ENCODE peak calls at places on chromosomes 13 and 19, in seven cellular contexts. One of them, this sample, is unnamed.

GRCh38 chr19:45785781-45786532 is 3.7 kb upstream of the DMPK start:
- DNase-seq in type B pancreatic cell: no peak
- DNase-seq in mesothelial cell of epicardium: no peak
- DNase-seq in nucleus accumbens: no peak
- DNase-seq in left ventricle myocardium inferior: no peak
- DNase-seq in MV-4-11: no peak
- DNase-seq in SIG-M5: no peak
- DNase-seq in this sample: no peak

GRCh38 chr13:77810430-77810829 is 108.2 kb downstream of the EDNRB start:
- DNase-seq in type B pancreatic cell: no peak
- DNase-seq in nucleus accumbens: no peak
- DNase-seq in MV-4-11: peak
- DNase-seq in SIG-M5: no peak
- DNase-seq in mesothelial cell of epicardium: no peak
- DNase-seq in left ventricle myocardium inferior: no peak
- DNase-seq in this sample: no peak

GRCh38 chr13:110308377-110309158 is 1.5 kb downstream of the COL4A2 start:
- DNase-seq in SIG-M5: no peak
- DNase-seq in MV-4-11: no peak
- DNase-seq in nucleus accumbens: no peak
- DNase-seq in mesothelial cell of epicardium: no peak
- DNase-seq in left ventricle myocardium inferior: no peak
- DNase-seq in type B pancreatic cell: peak
- DNase-seq in this sample: no peak

GRCh38 chr19:6739390-6739883 is at the start of gene TRIP10:
- DNase-seq in type B pancreatic cell: no peak
- DNase-seq in nucleus accumbens: peak
- DNase-seq in SIG-M5: no peak
- DNase-seq in mesothelial cell of epicardium: peak
- DNase-seq in left ventricle myocardium inferior: peak
- DNase-seq in MV-4-11: peak
- DNase-seq in this sample: no peak

GRCh38 chr19:24086974-24087595 is at the start of gene ZNF254:
- DNase-seq in mesothelial cell of epicardium: peak
- DNase-seq in nucleus accumbens: peak
- DNase-seq in type B pancreatic cell: peak
- DNase-seq in MV-4-11: peak
- DNase-seq in SIG-M5: no peak
- DNase-seq in left ventricle myocardium inferior: peak
- DNase-seq in this sample: peak

GRCh38 chr19:2805261-2805900 is 14.3 kb upstream of the ZNF554 start:
- DNase-seq in left ventricle myocardium inferior: no peak
- DNase-seq in mesothelial cell of epicardium: no peak
- DNase-seq in nucleus accumbens: no peak
- DNase-seq in MV-4-11: no peak
- DNase-seq in SIG-M5: no peak
- DNase-seq in type B pancreatic cell: no peak
- DNase-seq in this sample: no peak

GRCh38 chr13:23378009-23378632 is 55.4 kb downstream of the SACS start:
- DNase-seq in left ventricle myocardium inferior: no peak
- DNase-seq in MV-4-11: peak
- DNase-seq in type B pancreatic cell: no peak
- DNase-seq in SIG-M5: peak
- DNase-seq in nucleus accumbens: no peak
- DNase-seq in mesothelial cell of epicardium: no peak
- DNase-seq in this sample: no peak

GRCh38 chr13:51874651-51875050 is 12.9 kb downstream of the CCDC70 start:
- DNase-seq in mesothelial cell of epicardium: no peak
- DNase-seq in SIG-M5: no peak
- DNase-seq in type B pancreatic cell: no peak
- DNase-seq in MV-4-11: no peak
- DNase-seq in left ventricle myocardium inferior: no peak
- DNase-seq in nucleus accumbens: no peak
- DNase-seq in this sample: peak

GRCh38 chr19:18897108-18898029 is 1.4 kb upstream of the CERS1 start:
- DNase-seq in MV-4-11: no peak
- DNase-seq in SIG-M5: no peak
- DNase-seq in nucleus accumbens: no peak
- DNase-seq in left ventricle myocardium inferior: no peak
- DNase-seq in type B pancreatic cell: no peak
- DNase-seq in mesothelial cell of epicardium: no peak
- DNase-seq in this sample: no peak

GRCh38 chr13:21047591-21048282 is 13.6 kb downstream of the LATS2 start:
- DNase-seq in left ventricle myocardium inferior: no peak
- DNase-seq in type B pancreatic cell: no peak
- DNase-seq in nucleus accumbens: no peak
- DNase-seq in MV-4-11: no peak
- DNase-seq in SIG-M5: no peak
- DNase-seq in mesothelial cell of epicardium: no peak
- DNase-seq in this sample: no peak

GRCh38 chr13:47555235-47555634 is 445.8 kb downstream of the SUCLA2 start:
- DNase-seq in MV-4-11: no peak
- DNase-seq in type B pancreatic cell: no peak
- DNase-seq in mesothelial cell of epicardium: no peak
- DNase-seq in SIG-M5: no peak
- DNase-seq in nucleus accumbens: no peak
- DNase-seq in left ventricle myocardium inferior: no peak
- DNase-seq in this sample: no peak

GRCh38 chr19:18269336-18269735 is 4.9 kb downstream of the IQCN start:
- DNase-seq in mesothelial cell of epicardium: no peak
- DNase-seq in MV-4-11: no peak
- DNase-seq in left ventricle myocardium inferior: no peak
- DNase-seq in type B pancreatic cell: no peak
- DNase-seq in SIG-M5: no peak
- DNase-seq in nucleus accumbens: no peak
- DNase-seq in this sample: no peak